ENCODE peak calls at places on chromosomes 3 and 15, in four cellular contexts. W is KBM-7; F is NCI-H460; R is activated CD4-positive, alpha-beta T cell treated with anti-CD3 and anti-CD28 coated beads, Interleukin-2, amount 50 U/mL, for 24 hours. B is an unnamed sample.

GRCh38 chr3:64900916-64901903 is 213.4 kb upstream of the ADAMTS9 start:
- DNase-seq in W (no peak), F (no peak), R (no peak), B (peak)

GRCh38 chr3:132350814-132351213 is 33.6 kb downstream of the ACP3 start:
- DNase-seq in W (no peak), F (no peak), R (no peak), B (no peak)

GRCh38 chr3:106728315-106728821 is 648.9 kb upstream of the CCDC54 start:
- DNase-seq in W (no peak), F (peak), R (no peak), B (peak)

GRCh38 chr15:35548435-35548834 is 2.5 kb upstream of the DPH6 start:
- DNase-seq in W (no peak), F (no peak), R (no peak), B (no peak)

GRCh38 chr3:12940854-12941253 is 99.5 kb upstream of the RPL32 start:
- DNase-seq in W (no peak), F (no peak), R (no peak), B (no peak)

GRCh38 chr15:70853270-70853854 is 595 bp downstream of the LARP6 start:
- DNase-seq in W (no peak), F (no peak), R (no peak), B (peak)

GRCh38 chr3:155281892-155282291 is 11.6 kb downstream of the STRIT1 start:
- DNase-seq in W (no peak), F (no peak), R (no peak), B (peak)

GRCh38 chr3:10527295-10528016 is 22.1 kb upstream of the ATP2B2 start:
- DNase-seq in W (no peak), F (no peak), R (no peak), B (no peak)

GRCh38 chr3:150252462-150252861 is 155.6 kb upstream of the TSC22D2 start:
- DNase-seq in W (no peak), F (no peak), R (no peak), B (peak)

GRCh38 chr3:42662037-42662812 is 8.7 kb downstream of the ZBTB47 start:
- DNase-seq in W (no peak), F (no peak), R (no peak), B (no peak)

GRCh38 chr3:81152156-81152555 is 609.3 kb downstream of the GBE1 start:
- DNase-seq in W (no peak), F (no peak), R (no peak), B (no peak)

GRCh38 chr3:170909129-170909903 is 879 bp upstream of the EIF5A2 start:
- DNase-seq in W (peak), F (peak), R (no peak), B (peak)

GRCh38 chr15:77455696-77456293 is 35.1 kb downstream of the HMG20A start:
- DNase-seq in W (no peak), F (no peak), R (no peak), B (peak)

GRCh38 chr3:46361408-46362283 is 7.7 kb downstream of the CCR2 start:
- DNase-seq in W (peak), F (peak), R (no peak), B (no peak)

GRCh38 chr3:122893754-122894668 is 99.1 kb downstream of the SLC49A4 start:
- DNase-seq in W (no peak), F (no peak), R (no peak), B (peak)

GRCh38 chr15:28919201-28919627 is 33.4 kb downstream of the APBA2 start:
- DNase-seq in W (no peak), F (no peak), R (no peak), B (no peak)

GRCh38 chr3:94512876-94513275 is 450.0 kb downstream of the NSUN3 start:
- DNase-seq in W (no peak), F (no peak), R (no peak), B (no peak)

GRCh38 chr3:46406786-46407611 is at the start of the genes CCR5AS and CCRL2:
- DNase-seq in W (peak), F (no peak), R (no peak), B (peak)

GRCh38 chr3:64257096-64257755 is 32.0 kb upstream of the PRICKLE2 start:
- DNase-seq in W (no peak), F (no peak), R (no peak), B (no peak)

GRCh38 chr3:140078343-140078742 is 143.4 kb downstream of the CLSTN2 start:
- DNase-seq in W (no peak), F (no peak), R (no peak), B (no peak)

GRCh38 chr3:161171113-161171512 is 50.0 kb upstream of the NMD3 start:
- DNase-seq in W (no peak), F (no peak), R (no peak), B (peak)

GRCh38 chr15:27028836-27029482 is 58.0 kb downstream of the GABRG3 start:
- DNase-seq in W (no peak), F (peak), R (no peak), B (no peak)

GRCh38 chr3:69772152-69772867 is 33.0 kb downstream of the MITF start:
- DNase-seq in W (no peak), F (no peak), R (no peak), B (no peak)

GRCh38 chr3:14518893-14519292 is 21.2 kb downstream of the GRIP2 start:
- DNase-seq in W (no peak), F (no peak), R (no peak), B (no peak)

GRCh38 chr3:151015762-151016161 is 43.2 kb upstream of the CLRN1 start:
- DNase-seq in W (no peak), F (peak), R (no peak), B (no peak)

GRCh38 chr3:25040739-25041138 is 387.3 kb upstream of the RARB start:
- DNase-seq in W (no peak), F (no peak), R (no peak), B (no peak)

GRCh38 chr3:45092132-45093031 is 53.8 kb downstream of the CDCP1 start:
- DNase-seq in W (no peak), F (no peak), R (no peak), B (peak)

GRCh38 chr3:123728014-123728413 is 143.2 kb upstream of the HACD2 start:
- DNase-seq in W (no peak), F (no peak), R (no peak), B (peak)

GRCh38 chr15:68808091-68808490 is 12.6 kb downstream of the ANP32A start:
- DNase-seq in W (no peak), F (no peak), R (no peak), B (no peak)

GRCh38 chr15:63600001-63600645 is 2.9 kb downstream of the FBXL22 start:
- DNase-seq in W (no peak), F (peak), R (peak), B (no peak)

GRCh38 chr15:79002631-79003030 is 57.8 kb upstream of the CTSH start:
- DNase-seq in W (no peak), F (no peak), R (no peak), B (no peak)

GRCh38 chr3:60086811-60087210 is 1037.0 kb upstream of the CFAP20DC start:
- DNase-seq in W (no peak), F (no peak), R (no peak), B (peak)

GRCh38 chr3:78255403-78255802 is 1215.5 kb downstream of the ROBO2 start:
- DNase-seq in W (no peak), F (no peak), R (no peak), B (peak)

GRCh38 chr3:14725015-14725431 is 50.1 kb downstream of the C3orf20 start:
- DNase-seq in W (no peak), F (no peak), R (no peak), B (peak)

GRCh38 chr15:85789496-85789875 is 5.2 kb downstream of the KLHL25 start:
- DNase-seq in W (no peak), F (no peak), R (no peak), B (no peak)

B was measured in IMR-90.